ENCODE peak calls at places on chromosomes 13 and 19, in ten cellular contexts. One of them, this sample, is unnamed.

GRCh38 chr13:30730526-30730925 is 4.8 kb upstream of the ALOX5AP start:
- DNase-seq in AG09319: no peak
- DNase-seq in cardiac muscle cell: no peak
- DNase-seq in HFFc6: no peak
- DNase-seq in activated CD4-positive, alpha-beta T cell treated with anti-CD3 and anti-CD28 coated beads, Interleukin-2, amount 50 U/mL, for 24 hours: no peak
- DNase-seq in H4: no peak
- DNase-seq in stimulated activated CD8-positive, alpha-beta memory T cell treated with anti-CD3 and anti-CD28 coated beads, Interleukin-7, amount 100 ng/mL, for 48 hours: no peak
- DNase-seq in SHP77: no peak
- DNase-seq in HEK293T: no peak
- DNase-seq in NCI-H748 treated with DMSO at 0.1 percent for 48 hours: peak
- DNase-seq in this sample: no peak

GRCh38 chr19:48466571-48467325 is 2.4 kb upstream of the CYTH2 start:
- DNase-seq in AG09319: no peak
- DNase-seq in cardiac muscle cell: no peak
- DNase-seq in HFFc6: peak
- DNase-seq in activated CD4-positive, alpha-beta T cell treated with anti-CD3 and anti-CD28 coated beads, Interleukin-2, amount 50 U/mL, for 24 hours: no peak
- DNase-seq in H4: no peak
- DNase-seq in stimulated activated CD8-positive, alpha-beta memory T cell treated with anti-CD3 and anti-CD28 coated beads, Interleukin-7, amount 100 ng/mL, for 48 hours: no peak
- DNase-seq in SHP77: no peak
- DNase-seq in HEK293T: no peak
- DNase-seq in NCI-H748 treated with DMSO at 0.1 percent for 48 hours: no peak
- DNase-seq in this sample: no peak

GRCh38 chr13:73059460-73060250 is 850 bp downstream of the KLF5 start:
- DNase-seq in AG09319: no peak
- DNase-seq in cardiac muscle cell: peak
- DNase-seq in HFFc6: peak
- DNase-seq in activated CD4-positive, alpha-beta T cell treated with anti-CD3 and anti-CD28 coated beads, Interleukin-2, amount 50 U/mL, for 24 hours: no peak
- DNase-seq in H4: peak
- DNase-seq in stimulated activated CD8-positive, alpha-beta memory T cell treated with anti-CD3 and anti-CD28 coated beads, Interleukin-7, amount 100 ng/mL, for 48 hours: peak
- DNase-seq in SHP77: peak
- DNase-seq in HEK293T: peak
- DNase-seq in NCI-H748 treated with DMSO at 0.1 percent for 48 hours: peak
- DNase-seq in this sample: no peak

GRCh38 chr19:16836115-16836905 is 7.1 kb downstream of the SIN3B start:
- DNase-seq in AG09319: no peak
- DNase-seq in cardiac muscle cell: no peak
- DNase-seq in HFFc6: no peak
- DNase-seq in activated CD4-positive, alpha-beta T cell treated with anti-CD3 and anti-CD28 coated beads, Interleukin-2, amount 50 U/mL, for 24 hours: no peak
- DNase-seq in H4: no peak
- DNase-seq in stimulated activated CD8-positive, alpha-beta memory T cell treated with anti-CD3 and anti-CD28 coated beads, Interleukin-7, amount 100 ng/mL, for 48 hours: no peak
- DNase-seq in SHP77: no peak
- DNase-seq in HEK293T: no peak
- DNase-seq in NCI-H748 treated with DMSO at 0.1 percent for 48 hours: no peak
- DNase-seq in this sample: no peak

GRCh38 chr13:45928196-45928595 is 76.6 kb upstream of the SIAH3 start:
- DNase-seq in AG09319: no peak
- DNase-seq in cardiac muscle cell: no peak
- DNase-seq in HFFc6: no peak
- DNase-seq in activated CD4-positive, alpha-beta T cell treated with anti-CD3 and anti-CD28 coated beads, Interleukin-2, amount 50 U/mL, for 24 hours: no peak
- DNase-seq in H4: no peak
- DNase-seq in stimulated activated CD8-positive, alpha-beta memory T cell treated with anti-CD3 and anti-CD28 coated beads, Interleukin-7, amount 100 ng/mL, for 48 hours: no peak
- DNase-seq in SHP77: no peak
- DNase-seq in HEK293T: no peak
- DNase-seq in NCI-H748 treated with DMSO at 0.1 percent for 48 hours: no peak
- DNase-seq in this sample: no peak

GRCh38 chr19:12996542-12997094 is 1.3 kb downstream of the NFIX start:
- DNase-seq in AG09319: no peak
- DNase-seq in cardiac muscle cell: no peak
- DNase-seq in HFFc6: peak
- DNase-seq in activated CD4-positive, alpha-beta T cell treated with anti-CD3 and anti-CD28 coated beads, Interleukin-2, amount 50 U/mL, for 24 hours: no peak
- DNase-seq in H4: no peak
- DNase-seq in stimulated activated CD8-positive, alpha-beta memory T cell treated with anti-CD3 and anti-CD28 coated beads, Interleukin-7, amount 100 ng/mL, for 48 hours: no peak
- DNase-seq in SHP77: no peak
- DNase-seq in HEK293T: no peak
- DNase-seq in NCI-H748 treated with DMSO at 0.1 percent for 48 hours: no peak
- DNase-seq in this sample: no peak

GRCh38 chr13:108342369-108343289 is 73.1 kb downstream of the TNFSF13B start:
- DNase-seq in AG09319: no peak
- DNase-seq in cardiac muscle cell: peak
- DNase-seq in HFFc6: peak
- DNase-seq in activated CD4-positive, alpha-beta T cell treated with anti-CD3 and anti-CD28 coated beads, Interleukin-2, amount 50 U/mL, for 24 hours: no peak
- DNase-seq in H4: no peak
- DNase-seq in stimulated activated CD8-positive, alpha-beta memory T cell treated with anti-CD3 and anti-CD28 coated beads, Interleukin-7, amount 100 ng/mL, for 48 hours: no peak
- DNase-seq in SHP77: peak
- DNase-seq in HEK293T: no peak
- DNase-seq in NCI-H748 treated with DMSO at 0.1 percent for 48 hours: peak
- DNase-seq in this sample: peak

GRCh38 chr13:27493981-27494380 is 43.6 kb upstream of the MTIF3 start:
- DNase-seq in AG09319: no peak
- DNase-seq in cardiac muscle cell: no peak
- DNase-seq in HFFc6: no peak
- DNase-seq in activated CD4-positive, alpha-beta T cell treated with anti-CD3 and anti-CD28 coated beads, Interleukin-2, amount 50 U/mL, for 24 hours: no peak
- DNase-seq in H4: no peak
- DNase-seq in stimulated activated CD8-positive, alpha-beta memory T cell treated with anti-CD3 and anti-CD28 coated beads, Interleukin-7, amount 100 ng/mL, for 48 hours: no peak
- DNase-seq in SHP77: no peak
- DNase-seq in HEK293T: no peak
- DNase-seq in NCI-H748 treated with DMSO at 0.1 percent for 48 hours: no peak
- DNase-seq in this sample: no peak

GRCh38 chr13:53045110-53045509 is 16.5 kb downstream of the OLFM4 start:
- DNase-seq in AG09319: no peak
- DNase-seq in cardiac muscle cell: no peak
- DNase-seq in HFFc6: no peak
- DNase-seq in activated CD4-positive, alpha-beta T cell treated with anti-CD3 and anti-CD28 coated beads, Interleukin-2, amount 50 U/mL, for 24 hours: no peak
- DNase-seq in H4: no peak
- DNase-seq in stimulated activated CD8-positive, alpha-beta memory T cell treated with anti-CD3 and anti-CD28 coated beads, Interleukin-7, amount 100 ng/mL, for 48 hours: no peak
- DNase-seq in SHP77: no peak
- DNase-seq in HEK293T: no peak
- DNase-seq in NCI-H748 treated with DMSO at 0.1 percent for 48 hours: peak
- DNase-seq in this sample: no peak

This sample was measured in putamen.